ENCODE peak calls at places on chromosome 22, in eight cellular contexts. One of them, this sample, is unnamed.

GRCh38 chr22:38927033-38927789 is 30.2 kb upstream of the APOBEC3A start:
- DNase-seq in stimulated activated CD4-positive, alpha-beta T cell treated with anti-CD3 and anti-CD28 coated beads, TNF-alpha, amount 100 ng/mL, for 48 hours: peak
- DNase-seq in stimulated activated CD8-positive, alpha-beta memory T cell treated with anti-CD3 and anti-CD28 coated beads, Interleukin-7, amount 100 ng/mL, for 1 hour: no peak
- DNase-seq in EL: peak
- DNase-seq in NCI-H69: peak
- DNase-seq in SW 1271: peak
- DNase-seq in BJ: no peak
- DNase-seq in T-helper 9 cell: peak
- DNase-seq in this sample: no peak

GRCh38 chr22:45083659-45084305 is 74.0 kb upstream of the PHF21B start:
- DNase-seq in BJ: no peak
- DNase-seq in T-helper 9 cell: no peak
- DNase-seq in stimulated activated CD8-positive, alpha-beta memory T cell treated with anti-CD3 and anti-CD28 coated beads, Interleukin-7, amount 100 ng/mL, for 1 hour: no peak
- DNase-seq in stimulated activated CD4-positive, alpha-beta T cell treated with anti-CD3 and anti-CD28 coated beads, TNF-alpha, amount 100 ng/mL, for 48 hours: peak
- DNase-seq in EL: peak
- DNase-seq in SW 1271: no peak
- DNase-seq in NCI-H69: no peak
- DNase-seq in this sample: no peak

GRCh38 chr22:36331912-36332622 is 55.7 kb downstream of the MYH9 start:
- DNase-seq in T-helper 9 cell: peak
- DNase-seq in NCI-H69: no peak
- DNase-seq in stimulated activated CD4-positive, alpha-beta T cell treated with anti-CD3 and anti-CD28 coated beads, TNF-alpha, amount 100 ng/mL, for 48 hours: no peak
- DNase-seq in stimulated activated CD8-positive, alpha-beta memory T cell treated with anti-CD3 and anti-CD28 coated beads, Interleukin-7, amount 100 ng/mL, for 1 hour: no peak
- DNase-seq in SW 1271: peak
- DNase-seq in BJ: no peak
- DNase-seq in EL: peak
- DNase-seq in this sample: peak

GRCh38 chr22:30245985-30246901 is at the start of gene LIF:
- DNase-seq in BJ: no peak
- DNase-seq in stimulated activated CD4-positive, alpha-beta T cell treated with anti-CD3 and anti-CD28 coated beads, TNF-alpha, amount 100 ng/mL, for 48 hours: peak
- DNase-seq in T-helper 9 cell: peak
- DNase-seq in NCI-H69: peak
- DNase-seq in SW 1271: peak
- DNase-seq in EL: peak
- DNase-seq in stimulated activated CD8-positive, alpha-beta memory T cell treated with anti-CD3 and anti-CD28 coated beads, Interleukin-7, amount 100 ng/mL, for 1 hour: no peak
- DNase-seq in this sample: peak

GRCh38 chr22:42519544-42520237 is at the start of gene RRP7A:
- DNase-seq in T-helper 9 cell: peak
- DNase-seq in BJ: no peak
- DNase-seq in EL: peak
- DNase-seq in stimulated activated CD4-positive, alpha-beta T cell treated with anti-CD3 and anti-CD28 coated beads, TNF-alpha, amount 100 ng/mL, for 48 hours: peak
- DNase-seq in SW 1271: peak
- DNase-seq in stimulated activated CD8-positive, alpha-beta memory T cell treated with anti-CD3 and anti-CD28 coated beads, Interleukin-7, amount 100 ng/mL, for 1 hour: peak
- DNase-seq in NCI-H69: peak
- DNase-seq in this sample: no peak

GRCh38 chr22:42214625-42215415 is 55.6 kb downstream of the TCF20 start:
- DNase-seq in NCI-H69: no peak
- DNase-seq in EL: no peak
- DNase-seq in T-helper 9 cell: no peak
- DNase-seq in BJ: no peak
- DNase-seq in stimulated activated CD8-positive, alpha-beta memory T cell treated with anti-CD3 and anti-CD28 coated beads, Interleukin-7, amount 100 ng/mL, for 1 hour: no peak
- DNase-seq in SW 1271: no peak
- DNase-seq in stimulated activated CD4-positive, alpha-beta T cell treated with anti-CD3 and anti-CD28 coated beads, TNF-alpha, amount 100 ng/mL, for 48 hours: no peak
- DNase-seq in this sample: no peak

GRCh38 chr22:20017622-20017958 is 967 bp upstream of the ARVCF start:
- DNase-seq in SW 1271: no peak
- DNase-seq in stimulated activated CD4-positive, alpha-beta T cell treated with anti-CD3 and anti-CD28 coated beads, TNF-alpha, amount 100 ng/mL, for 48 hours: no peak
- DNase-seq in NCI-H69: no peak
- DNase-seq in stimulated activated CD8-positive, alpha-beta memory T cell treated with anti-CD3 and anti-CD28 coated beads, Interleukin-7, amount 100 ng/mL, for 1 hour: no peak
- DNase-seq in BJ: no peak
- DNase-seq in T-helper 9 cell: no peak
- DNase-seq in EL: no peak
- DNase-seq in this sample: no peak

GRCh38 chr22:25492950-25493790 is 71.3 kb upstream of the GRK3 start:
- DNase-seq in stimulated activated CD8-positive, alpha-beta memory T cell treated with anti-CD3 and anti-CD28 coated beads, Interleukin-7, amount 100 ng/mL, for 1 hour: no peak
- DNase-seq in SW 1271: no peak
- DNase-seq in EL: no peak
- DNase-seq in stimulated activated CD4-positive, alpha-beta T cell treated with anti-CD3 and anti-CD28 coated beads, TNF-alpha, amount 100 ng/mL, for 48 hours: no peak
- DNase-seq in BJ: no peak
- DNase-seq in T-helper 9 cell: no peak
- DNase-seq in NCI-H69: peak
- DNase-seq in this sample: no peak

GRCh38 chr22:41367039-41367679 is 14.6 kb upstream of the TEF start:
- DNase-seq in stimulated activated CD8-positive, alpha-beta memory T cell treated with anti-CD3 and anti-CD28 coated beads, Interleukin-7, amount 100 ng/mL, for 1 hour: no peak
- DNase-seq in NCI-H69: peak
- DNase-seq in BJ: peak
- DNase-seq in EL: peak
- DNase-seq in SW 1271: no peak
- DNase-seq in T-helper 9 cell: no peak
- DNase-seq in stimulated activated CD4-positive, alpha-beta T cell treated with anti-CD3 and anti-CD28 coated beads, TNF-alpha, amount 100 ng/mL, for 48 hours: no peak
- DNase-seq in this sample: peak

GRCh38 chr22:48139776-48140175 is 1377.3 kb downstream of the TBC1D22A start:
- DNase-seq in T-helper 9 cell: no peak
- DNase-seq in EL: no peak
- DNase-seq in stimulated activated CD4-positive, alpha-beta T cell treated with anti-CD3 and anti-CD28 coated beads, TNF-alpha, amount 100 ng/mL, for 48 hours: no peak
- DNase-seq in BJ: no peak
- DNase-seq in NCI-H69: no peak
- DNase-seq in stimulated activated CD8-positive, alpha-beta memory T cell treated with anti-CD3 and anti-CD28 coated beads, Interleukin-7, amount 100 ng/mL, for 1 hour: no peak
- DNase-seq in SW 1271: no peak
- DNase-seq in this sample: no peak